ENCODE peak calls at places on chromosome 3, in four cellular contexts. A is cardiac muscle cell, B is transverse colon, M is A673. E is an unnamed sample.

GRCh38 chr3:24963762-24964625 is 464.1 kb upstream of the RARB start:
- DNase-seq in A (peak; percentile 58), B (no peak), M (peak; percentile 33), E (no peak)

GRCh38 chr3:11187678-11188077 is 33.4 kb downstream of the HRH1 start:
- DNase-seq in A (no peak), B (no peak), M (no peak), E (no peak)

GRCh38 chr3:36372534-36372935 is 7.8 kb upstream of the STAC start:
- DNase-seq in A (no peak), B (no peak), M (no peak), E (no peak)

GRCh38 chr3:72386322-72386721 is 461.9 kb downstream of the SHQ1 start:
- DNase-seq in A (no peak), B (no peak), M (no peak), E (no peak)

GRCh38 chr3:12679468-12679867 is 15.6 kb upstream of the RAF1 start:
- DNase-seq in A (no peak), B (no peak), M (no peak), E (peak; percentile 94)

GRCh38 chr3:150365132-150365604 is 42.9 kb upstream of the TSC22D2 start:
- DNase-seq in A (no peak), B (no peak), M (no peak), E (peak; percentile 28)

GRCh38 chr3:194000712-194001111 is 135.2 kb upstream of the HES1 start:
- DNase-seq in A (no peak), B (no peak), M (no peak), E (no peak)

GRCh38 chr3:184874709-184875644 is 63.0 kb downstream of the VPS8 start:
- DNase-seq in A (peak; percentile 45), B (peak; percentile 11), M (peak; percentile 47), E (peak; percentile 55)

GRCh38 chr3:127628426-127628787 is 578 bp upstream of the PODXL2 start:
- DNase-seq in A (no peak), B (no peak), M (no peak), E (no peak)

GRCh38 chr3:129442486-129442885 is 2.5 kb downstream of the IFT122 start:
- DNase-seq in A (no peak), B (no peak), M (no peak), E (no peak)
- H3K27ac ChIP-seq in A (peak overlapping the region; percentile 32), B (peak overlapping the region; percentile 92), M (no peak overlapping the region), E (no peak overlapping the region)

GRCh38 chr3:170866499-170866898 is 3.5 kb downstream of the RPL22L1 start:
- DNase-seq in A (no peak), B (no peak), M (no peak), E (no peak)

GRCh38 chr3:170867143-170867542 is 2.9 kb downstream of the RPL22L1 start:
- DNase-seq in A (no peak), B (no peak), M (no peak), E (no peak)

GRCh38 chr3:170869240-170869592 is 779 bp downstream of the RPL22L1 start:
- DNase-seq in A (no peak), B (no peak), M (peak; percentile 17), E (no peak)

GRCh38 chr3:170868577-170869239 is 1.3 kb downstream of the RPL22L1 start:
- DNase-seq in A (no peak), B (no peak), M (no peak), E (no peak)

DNA sequence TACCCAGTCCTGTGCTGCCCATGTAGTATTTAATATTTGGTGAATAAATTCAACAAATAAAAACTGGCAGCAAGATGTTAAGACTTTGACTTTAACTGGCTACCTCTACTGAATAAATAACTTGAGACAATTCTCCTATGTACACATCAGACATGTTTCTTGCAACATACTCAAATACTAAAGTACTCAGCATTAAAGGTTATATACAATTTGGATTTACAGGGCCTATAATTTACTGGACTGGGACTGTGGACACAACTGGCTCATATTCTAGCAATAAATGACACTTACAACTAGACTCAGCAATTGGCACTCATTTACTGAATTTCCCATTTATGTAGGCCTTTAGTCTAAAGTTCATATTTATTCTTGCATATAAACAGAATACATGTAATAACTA is 2.4 kb downstream of the RPL22L1 start:
- DNase-seq in A (no peak), B (no peak), M (no peak), E (no peak)
- H3K4me1 ChIP-seq in A (peaks cover 12% of the 10 kb centered on the region), B (peaks cover 25% of the 10 kb centered on the region), M (peaks cover 22% of the 10 kb centered on the region), E (peaks cover 5% of the 10 kb centered on the region)

DNA sequence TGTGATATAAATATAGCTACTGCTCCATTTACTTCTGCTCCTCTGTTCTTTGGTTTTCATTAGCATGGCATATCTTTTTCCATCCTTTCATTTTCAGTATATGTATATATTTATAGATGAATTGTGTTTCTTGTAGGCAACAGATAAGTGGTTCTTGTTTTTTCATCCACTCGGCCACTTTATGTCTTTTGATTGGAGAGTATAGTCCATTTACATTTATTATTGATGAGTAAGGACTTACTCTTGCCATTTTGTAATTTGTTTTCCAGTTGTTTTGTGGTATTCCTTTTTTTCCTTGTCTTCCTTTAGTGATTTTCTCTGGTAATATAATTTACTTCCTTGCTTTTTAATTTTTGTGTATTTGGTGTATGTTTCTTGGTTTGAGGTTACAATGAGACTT is 26.8 kb upstream of the COPB2 start:
- DNase-seq in A (no peak), B (no peak), M (no peak), E (no peak)
- H3K9me3 ChIP-seq in A (no peaks in the 10 kb centered on the region), B (peaks cover 23% of the 10 kb centered on the region), M (peaks cover 11% of the 10 kb centered on the region), E (no peaks in the 10 kb centered on the region)

DNA sequence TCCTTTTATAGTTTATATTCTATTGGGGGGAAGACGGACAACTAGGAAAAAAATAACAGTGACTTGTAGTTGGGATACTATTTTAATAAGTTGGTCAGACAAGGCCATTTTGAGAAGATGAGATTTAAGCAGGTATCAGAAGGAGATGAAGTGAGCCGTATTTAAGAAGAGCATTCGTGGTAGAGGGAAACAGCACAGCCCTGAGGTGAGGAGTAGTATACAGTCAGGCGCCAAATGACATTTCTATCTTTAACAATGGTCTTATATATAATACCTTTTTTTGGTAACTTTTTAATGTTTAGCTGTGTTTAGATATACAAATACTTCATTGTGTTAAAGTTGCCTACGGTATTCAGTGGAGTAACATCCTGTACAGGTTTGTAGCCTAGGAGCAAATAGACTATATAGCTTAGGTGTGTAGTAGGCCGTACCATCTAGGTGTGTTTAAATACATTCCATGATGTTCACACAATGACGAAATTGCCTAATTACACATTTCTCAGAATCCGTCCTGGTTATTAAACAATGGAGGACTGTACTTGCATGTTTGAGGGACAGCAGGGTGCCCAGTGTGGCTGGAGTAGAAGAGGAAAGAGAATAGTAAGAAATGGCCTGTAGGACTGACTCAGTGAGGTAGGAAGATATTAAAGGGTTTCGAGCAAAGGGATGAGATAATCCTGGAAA is 1.6 kb downstream of the NKTR start:
- DNase-seq in A (no peak), B (no peak), M (no peak), E (no peak)
- H3K27ac ChIP-seq in A (peak overlapping the region; percentile 97), B (peak overlapping the region; percentile 92), M (no peak overlapping the region), E (no peak overlapping the region)

GRCh38 chr3:66480666-66481065 is 20.2 kb downstream of the LRIG1 start:
- DNase-seq in A (no peak), B (no peak), M (no peak), E (peak; percentile 12)
- H3K4me1 ChIP-seq in A (peaks cover 59% of the 10 kb centered on the region), B (peaks cover 98% of the 10 kb centered on the region), M (peaks cover 5% of the 10 kb centered on the region), E (no peaks in the 10 kb centered on the region)

DNA sequence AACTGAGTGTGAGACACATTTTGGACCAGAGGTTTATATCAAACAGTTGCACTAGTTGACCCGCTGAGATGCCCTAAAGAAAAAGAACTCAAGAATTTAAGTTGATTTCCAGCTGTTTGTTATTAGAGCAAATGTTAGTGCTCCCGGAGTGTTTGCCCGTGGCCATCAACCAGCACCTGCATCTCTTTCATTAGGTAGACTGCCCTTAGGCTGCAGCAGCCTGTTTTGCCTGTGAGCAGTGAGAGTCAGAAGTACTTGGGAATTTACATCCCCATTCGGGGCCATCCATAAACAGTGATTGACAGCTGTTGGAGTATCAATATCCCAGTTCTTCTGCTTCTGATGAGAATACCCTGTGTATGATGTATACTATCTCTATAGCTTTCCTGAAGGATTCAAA is 492.6 kb downstream of the RBMS3 start:
- DNase-seq in A (no peak), B (no peak), M (no peak), E (no peak)
- H3K9me3 ChIP-seq in A (no peaks in the 10 kb centered on the region), B (no peaks in the 10 kb centered on the region), M (no peaks in the 10 kb centered on the region), E (no peaks in the 10 kb centered on the region)

GRCh38 chr3:50594253-50594785 is 17.3 kb downstream of the CISH start:
- DNase-seq in A (no peak), B (no peak), M (no peak), E (no peak)
- H3K27ac ChIP-seq in A (no peak overlapping the region), B (no peak overlapping the region), M (no peak overlapping the region), E (no peak overlapping the region)

DNA sequence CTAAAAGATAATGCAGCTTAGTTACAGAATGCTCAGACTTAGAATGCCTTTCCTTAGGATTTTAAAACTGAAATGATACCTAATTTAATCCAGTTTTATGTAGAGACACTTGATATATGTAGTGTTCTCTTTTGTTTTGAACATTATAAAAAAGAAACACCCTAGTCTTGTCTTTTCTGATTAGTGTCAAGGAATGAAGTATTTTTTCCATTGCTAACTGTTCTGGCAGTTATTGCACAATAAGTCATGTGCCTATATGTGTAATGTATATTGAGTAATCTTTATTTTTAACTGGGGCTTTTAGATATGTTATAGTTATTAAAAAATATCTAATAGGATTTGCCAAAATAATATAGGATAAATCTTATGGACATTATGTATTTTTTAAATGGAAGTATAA is 4.5 kb downstream of the ARL8B start:
- DNase-seq in A (no peak), B (no peak), M (no peak), E (no peak)
- H3K4me1 ChIP-seq in A (peaks cover 4% of the 10 kb centered on the region), B (peaks cover 18% of the 10 kb centered on the region), M (peaks cover 12% of the 10 kb centered on the region), E (peaks cover 4% of the 10 kb centered on the region)

DNA sequence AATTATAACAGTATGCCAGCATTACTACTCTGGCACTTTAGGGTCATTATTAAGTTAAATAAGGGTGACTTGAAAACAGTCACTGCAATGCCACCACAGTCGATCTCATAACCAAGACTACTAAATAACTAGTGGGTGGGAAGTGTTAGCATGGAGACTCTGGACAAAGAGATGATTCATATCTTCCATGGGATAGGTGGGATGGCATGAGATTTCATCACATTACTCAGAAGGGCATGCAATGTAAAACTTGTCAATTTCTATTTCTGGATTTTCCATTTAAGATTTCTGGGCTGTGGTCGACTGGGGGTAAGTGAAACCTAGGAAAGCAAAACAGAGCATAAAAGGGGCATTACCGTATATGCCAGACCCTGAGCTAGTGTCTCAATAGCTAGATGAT is 538.9 kb upstream of the GRM7 start:
- DNase-seq in A (no peak), B (no peak), M (no peak), E (no peak)
- H3K9me3 ChIP-seq in A (no peaks in the 10 kb centered on the region), B (no peaks in the 10 kb centered on the region), M (no peaks in the 10 kb centered on the region), E (no peaks in the 10 kb centered on the region)